ENCODE peak calls at places on chromosomes 4 and X, in eight cellular contexts. One of them, this sample, is unnamed.
A peak's percentile ranks its signal among the peaks of the same experiment; 100 is the strongest.

GRCh38 chr4:176883108-176883550 is 90.4 kb upstream of the VEGFC start:
- DNase-seq in neuronal stem cell: no peak
- DNase-seq in neural progenitor cell: no peak
- DNase-seq in K562: no peak
- DNase-seq in PC-3: peak; percentile 72
- DNase-seq in RWPE1: no peak
- DNase-seq in GM23248: peak; percentile 15
- DNase-seq in DND-41: no peak
- DNase-seq in this sample: no peak

GRCh38 chr4:139609647-139610046 is 53.6 kb upstream of the SETD7 start:
- DNase-seq in neuronal stem cell: no peak
- DNase-seq in neural progenitor cell: no peak
- DNase-seq in K562: no peak
- DNase-seq in PC-3: peak; percentile 42
- DNase-seq in RWPE1: no peak
- DNase-seq in GM23248: peak; percentile 71
- DNase-seq in DND-41: no peak
- DNase-seq in this sample: no peak

GRCh38 chr4:37540486-37540885 is 145.7 kb downstream of the RELL1 start:
- DNase-seq in neuronal stem cell: peak; percentile 33
- DNase-seq in neural progenitor cell: peak; percentile 78
- DNase-seq in K562: no peak
- DNase-seq in PC-3: peak; percentile 9
- DNase-seq in RWPE1: no peak
- DNase-seq in GM23248: no peak
- DNase-seq in DND-41: no peak
- DNase-seq in this sample: no peak

GRCh38 chrX:19554786-19555185 is 39.5 kb upstream of the MAP3K15 start:
- DNase-seq in neuronal stem cell: no peak
- DNase-seq in neural progenitor cell: no peak
- DNase-seq in K562: no peak
- DNase-seq in PC-3: peak; percentile 8
- DNase-seq in RWPE1: no peak
- DNase-seq in GM23248: peak; percentile 88
- DNase-seq in DND-41: no peak
- DNase-seq in this sample: no peak

GRCh38 chr4:42895452-42895851 is 2.9 kb downstream of the GRXCR1 start:
- DNase-seq in neuronal stem cell: no peak
- DNase-seq in neural progenitor cell: no peak
- DNase-seq in K562: no peak
- DNase-seq in PC-3: no peak
- DNase-seq in RWPE1: no peak
- DNase-seq in GM23248: no peak
- DNase-seq in DND-41: no peak
- DNase-seq in this sample: no peak

GRCh38 chr4:120824905-120825304 is 97.6 kb downstream of the PRDM5 start:
- DNase-seq in neuronal stem cell: no peak
- DNase-seq in neural progenitor cell: no peak
- DNase-seq in K562: no peak
- DNase-seq in PC-3: no peak
- DNase-seq in RWPE1: no peak
- DNase-seq in GM23248: no peak
- DNase-seq in DND-41: no peak
- DNase-seq in this sample: no peak

GRCh38 chr4:26148925-26149324 is 171.9 kb upstream of the RBPJ start:
- DNase-seq in neuronal stem cell: no peak
- DNase-seq in neural progenitor cell: no peak
- DNase-seq in K562: no peak
- DNase-seq in PC-3: no peak
- DNase-seq in RWPE1: no peak
- DNase-seq in GM23248: no peak
- DNase-seq in DND-41: no peak
- DNase-seq in this sample: no peak

GRCh38 chrX:129634541-129634940 is 20.2 kb downstream of the APLN start:
- DNase-seq in neuronal stem cell: no peak
- DNase-seq in neural progenitor cell: peak; percentile 68
- DNase-seq in K562: no peak
- DNase-seq in PC-3: no peak
- DNase-seq in RWPE1: no peak
- DNase-seq in GM23248: no peak
- DNase-seq in DND-41: no peak
- DNase-seq in this sample: peak; percentile 48

GRCh38 chr4:159052315-159052714 is 50.6 kb upstream of the RAPGEF2 start:
- DNase-seq in neuronal stem cell: no peak
- DNase-seq in neural progenitor cell: no peak
- DNase-seq in K562: no peak
- DNase-seq in PC-3: no peak
- DNase-seq in RWPE1: no peak
- DNase-seq in GM23248: no peak
- DNase-seq in DND-41: no peak
- DNase-seq in this sample: no peak

GRCh38 chrX:118528089-118528753 is 32.6 kb downstream of the DOCK11 start:
- DNase-seq in neuronal stem cell: no peak
- DNase-seq in neural progenitor cell: no peak
- DNase-seq in K562: no peak
- DNase-seq in PC-3: no peak
- DNase-seq in RWPE1: no peak
- DNase-seq in GM23248: no peak
- DNase-seq in DND-41: peak; percentile 73
- DNase-seq in this sample: no peak

GRCh38 chrX:154059729-154060245 is 37.7 kb downstream of the MECP2 start:
- DNase-seq in neuronal stem cell: no peak
- DNase-seq in neural progenitor cell: no peak
- DNase-seq in K562: no peak
- DNase-seq in PC-3: no peak
- DNase-seq in RWPE1: no peak
- DNase-seq in GM23248: no peak
- DNase-seq in DND-41: no peak
- DNase-seq in this sample: no peak

GRCh38 chrX:154059231-154059630 is 38.3 kb downstream of the MECP2 start:
- DNase-seq in neuronal stem cell: no peak
- DNase-seq in neural progenitor cell: no peak
- DNase-seq in K562: no peak
- DNase-seq in PC-3: no peak
- DNase-seq in RWPE1: no peak
- DNase-seq in GM23248: no peak
- DNase-seq in DND-41: no peak
- DNase-seq in this sample: no peak

GRCh38 chrX:154058207-154058997 is 38.7 kb upstream of the IRAK1 start:
- DNase-seq in neuronal stem cell: no peak
- DNase-seq in neural progenitor cell: no peak
- DNase-seq in K562: no peak
- DNase-seq in PC-3: no peak
- DNase-seq in RWPE1: no peak
- DNase-seq in GM23248: no peak
- DNase-seq in DND-41: no peak
- DNase-seq in this sample: no peak

GRCh38 chrX:154056739-154057367 is 37.2 kb upstream of the IRAK1 start:
- DNase-seq in neuronal stem cell: no peak
- DNase-seq in neural progenitor cell: no peak
- DNase-seq in K562: no peak
- DNase-seq in PC-3: no peak
- DNase-seq in RWPE1: no peak
- DNase-seq in GM23248: peak; percentile 43
- DNase-seq in DND-41: no peak
- DNase-seq in this sample: no peak

DNA sequence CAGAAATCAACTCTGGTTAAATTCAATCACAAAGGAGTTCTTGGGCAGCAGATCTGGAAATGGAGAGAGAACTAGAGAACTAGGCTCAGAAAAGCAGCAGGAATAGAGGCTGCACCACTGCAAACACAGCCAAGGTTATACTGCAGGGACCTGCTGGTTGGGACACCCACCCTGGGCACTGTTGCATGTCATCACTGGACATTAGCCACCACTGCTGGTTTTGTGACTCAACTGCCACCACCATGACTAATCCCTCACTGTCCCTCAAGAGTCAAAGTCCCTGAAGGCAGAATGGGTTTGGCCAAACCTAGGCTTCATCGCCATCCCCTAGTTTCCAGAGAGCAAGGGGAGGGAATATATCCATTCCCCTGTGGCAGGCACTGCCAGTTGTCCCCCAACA is 38.1 kb upstream of the IRAK1 start:
- DNase-seq in neuronal stem cell: no peak
- DNase-seq in neural progenitor cell: no peak
- DNase-seq in K562: no peak
- DNase-seq in PC-3: no peak
- DNase-seq in RWPE1: no peak
- DNase-seq in GM23248: no peak
- DNase-seq in DND-41: no peak
- DNase-seq in this sample: no peak
- H3K27ac ChIP-seq in neuronal stem cell: no peak overlapping the region
- H3K27ac ChIP-seq in neural progenitor cell: no peak overlapping the region
- H3K27ac ChIP-seq in K562: no peak overlapping the region
- H3K27ac ChIP-seq in PC-3: no peak overlapping the region
- H3K27ac ChIP-seq in RWPE1: no peak overlapping the region
- H3K27ac ChIP-seq in GM23248: no peak overlapping the region
- H3K27ac ChIP-seq in DND-41: no peak overlapping the region
- H3K27ac ChIP-seq in this sample: no peak overlapping the region

GRCh38 chr4:8127051-8127798 is 31.4 kb downstream of the ABLIM2 start:
- DNase-seq in neuronal stem cell: no peak
- DNase-seq in neural progenitor cell: no peak
- DNase-seq in K562: no peak
- DNase-seq in PC-3: no peak
- DNase-seq in RWPE1: no peak
- DNase-seq in GM23248: no peak
- DNase-seq in DND-41: no peak
- DNase-seq in this sample: no peak

GRCh38 chr4:8125526-8126056 is 33.0 kb downstream of the ABLIM2 start:
- DNase-seq in neuronal stem cell: no peak
- DNase-seq in neural progenitor cell: no peak
- DNase-seq in K562: no peak
- DNase-seq in PC-3: no peak
- DNase-seq in RWPE1: no peak
- DNase-seq in GM23248: no peak
- DNase-seq in DND-41: no peak
- DNase-seq in this sample: no peak

GRCh38 chr4:8129136-8129535 is 29.5 kb downstream of the ABLIM2 start:
- DNase-seq in neuronal stem cell: no peak
- DNase-seq in neural progenitor cell: no peak
- DNase-seq in K562: no peak
- DNase-seq in PC-3: no peak
- DNase-seq in RWPE1: no peak
- DNase-seq in GM23248: no peak
- DNase-seq in DND-41: no peak
- DNase-seq in this sample: no peak

GRCh38 chr4:8128096-8128856 is 30.3 kb downstream of the ABLIM2 start:
- DNase-seq in neuronal stem cell: no peak
- DNase-seq in neural progenitor cell: no peak
- DNase-seq in K562: no peak
- DNase-seq in PC-3: no peak
- DNase-seq in RWPE1: no peak
- DNase-seq in GM23248: no peak
- DNase-seq in DND-41: no peak
- DNase-seq in this sample: no peak

DNA sequence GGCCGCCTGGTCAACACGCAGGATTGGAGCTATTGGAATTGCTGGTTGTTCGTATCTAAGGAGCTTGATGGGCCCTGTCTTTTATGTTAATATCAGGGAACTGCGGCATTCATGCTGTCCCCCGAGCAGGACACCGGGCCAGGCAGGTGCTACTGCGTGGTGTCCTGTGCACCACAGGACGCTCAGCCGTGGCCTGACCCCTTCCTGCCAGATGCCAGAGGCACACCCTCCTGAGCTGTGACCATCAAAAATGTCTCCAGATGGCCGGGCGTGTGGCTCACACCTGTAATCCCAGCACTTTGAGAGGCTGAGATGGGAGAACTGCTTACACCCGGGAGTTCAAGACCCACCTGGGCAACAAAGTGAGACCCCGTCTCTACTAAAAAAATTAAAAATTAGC is 32.1 kb downstream of the ABLIM2 start:
- DNase-seq in neuronal stem cell: no peak
- DNase-seq in neural progenitor cell: no peak
- DNase-seq in K562: no peak
- DNase-seq in PC-3: no peak
- DNase-seq in RWPE1: no peak
- DNase-seq in GM23248: no peak
- DNase-seq in DND-41: no peak
- DNase-seq in this sample: no peak
- H3K27ac ChIP-seq in neuronal stem cell: no peak overlapping the region
- H3K27ac ChIP-seq in neural progenitor cell: no peak overlapping the region
- H3K27ac ChIP-seq in K562: no peak overlapping the region
- H3K27ac ChIP-seq in PC-3: no peak overlapping the region
- H3K27ac ChIP-seq in RWPE1: no peak overlapping the region
- H3K27ac ChIP-seq in GM23248: no peak overlapping the region
- H3K27ac ChIP-seq in DND-41: no peak overlapping the region
- H3K27ac ChIP-seq in this sample: no peak overlapping the region

DNA sequence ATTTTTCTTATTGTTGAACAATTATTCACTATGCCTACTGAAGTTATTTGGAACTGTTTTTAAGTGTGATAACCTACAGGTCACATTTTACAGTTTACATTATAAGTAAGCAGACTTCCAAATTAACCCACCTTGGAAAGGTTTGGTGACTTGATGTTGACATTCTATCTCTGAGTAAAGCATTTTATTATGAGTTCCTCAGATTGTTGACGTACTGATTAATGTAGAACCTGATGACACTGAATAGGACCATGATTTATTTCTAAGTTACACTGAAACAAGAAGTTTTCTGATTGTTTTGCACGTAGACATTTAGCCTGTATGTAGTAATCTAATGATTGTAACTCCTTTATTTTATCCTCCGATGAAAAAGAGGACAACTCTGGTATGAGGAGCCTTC is 17.0 kb upstream of the CXCL3 start:
- DNase-seq in neuronal stem cell: no peak
- DNase-seq in neural progenitor cell: no peak
- DNase-seq in K562: no peak
- DNase-seq in PC-3: peak; percentile 65
- DNase-seq in RWPE1: no peak
- DNase-seq in GM23248: no peak
- DNase-seq in DND-41: no peak
- DNase-seq in this sample: no peak
- H3K27ac ChIP-seq in neuronal stem cell: no peak overlapping the region
- H3K27ac ChIP-seq in neural progenitor cell: no peak overlapping the region
- H3K27ac ChIP-seq in K562: peak overlapping the region; percentile 98
- H3K27ac ChIP-seq in PC-3: peak overlapping the region; percentile 92
- H3K27ac ChIP-seq in RWPE1: no peak overlapping the region
- H3K27ac ChIP-seq in GM23248: peak overlapping the region; percentile 86
- H3K27ac ChIP-seq in DND-41: no peak overlapping the region
- H3K27ac ChIP-seq in this sample: no peak overlapping the region

DNA sequence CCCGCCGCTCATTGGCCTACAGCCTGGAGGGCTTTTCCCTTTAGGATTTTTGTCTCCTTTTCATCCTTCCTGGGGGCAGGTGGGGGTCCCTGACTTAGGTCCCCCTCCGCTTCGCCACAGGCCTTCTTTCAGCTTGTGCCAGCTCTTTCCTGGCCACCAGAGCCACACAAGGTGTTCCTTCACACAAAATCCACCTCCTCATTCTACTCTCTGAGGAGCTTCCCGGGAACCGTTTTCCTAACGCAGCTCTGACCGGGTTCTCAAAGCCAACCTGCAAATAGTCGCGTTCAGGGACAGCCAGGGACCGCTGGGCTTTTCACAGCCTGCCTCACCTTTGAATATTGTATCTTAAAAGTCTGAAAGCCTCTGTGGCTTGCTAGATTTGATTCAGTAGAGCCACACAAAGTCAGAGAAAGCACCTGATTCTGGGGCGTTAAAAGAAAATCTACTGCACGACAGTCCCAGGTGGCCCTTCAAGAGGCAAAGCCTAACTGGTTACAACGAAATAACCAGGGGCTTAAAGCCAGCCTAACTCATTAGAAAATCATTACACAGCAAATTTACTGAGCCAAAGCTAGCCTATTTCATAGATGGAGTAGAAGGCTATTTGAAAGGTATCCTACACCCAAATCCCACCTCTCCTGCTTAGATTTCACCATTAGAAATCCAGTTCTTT is 752 bp upstream of the GPC3 start:
- DNase-seq in neuronal stem cell: no peak
- DNase-seq in neural progenitor cell: no peak
- DNase-seq in K562: no peak
- DNase-seq in PC-3: no peak
- DNase-seq in RWPE1: no peak
- DNase-seq in GM23248: no peak
- DNase-seq in DND-41: no peak
- DNase-seq in this sample: no peak
- H3K27ac ChIP-seq in neuronal stem cell: peak overlapping the region; percentile 24
- H3K27ac ChIP-seq in neural progenitor cell: peak overlapping the region; percentile 34
- H3K27ac ChIP-seq in K562: no peak overlapping the region
- H3K27ac ChIP-seq in PC-3: no peak overlapping the region
- H3K27ac ChIP-seq in RWPE1: no peak overlapping the region
- H3K27ac ChIP-seq in GM23248: no peak overlapping the region
- H3K27ac ChIP-seq in DND-41: peak overlapping the region; percentile 67
- H3K27ac ChIP-seq in this sample: no peak overlapping the region

This sample was measured in caudate nucleus.